ENCODE peak calls at places on chromosome 3, in six cellular contexts. T is sigmoid colon, W is K562, U is SK-N-SH, J is suprapubic skin, O is stomach. H is an unnamed sample.
A peak's percentile ranks its signal among the peaks of the same experiment; 100 is the strongest.

GRCh38 chr3:50154840-50155490 is at the start of gene SEMA3F:
- DNase-seq in T (peak; percentile 74), W (peak; percentile 74), U (peak; percentile 96), J (no peak), O (peak; percentile 83), H (no peak)

GRCh38 chr3:136858381-136858780 is 3.6 kb upstream of the NCK1 start:
- DNase-seq in T (no peak), W (no peak), U (no peak), J (no peak), O (no peak), H (no peak)

GRCh38 chr3:131731709-131732108 is 228.9 kb upstream of the MRPL3 start:
- DNase-seq in T (no peak), W (no peak), U (no peak), J (no peak), O (no peak), H (no peak)

GRCh38 chr3:115186351-115187148 is 39.5 kb upstream of the ZBTB20 start:
- DNase-seq in T (no peak), W (no peak), U (no peak), J (no peak), O (no peak), H (no peak)

GRCh38 chr3:29153811-29154210 is 127.1 kb upstream of the RBMS3 start:
- DNase-seq in T (no peak), W (no peak), U (no peak), J (no peak), O (no peak), H (no peak)

GRCh38 chr3:120894285-120894684 is 13.7 kb upstream of the STXBP5L start:
- DNase-seq in T (peak; percentile 63), W (no peak), U (no peak), J (no peak), O (no peak), H (no peak)

GRCh38 chr3:13880811-13881156 is 913 bp upstream of the WNT7A start:
- DNase-seq in T (peak; percentile 46), W (no peak), U (no peak), J (peak; percentile 58), O (no peak), H (no peak)

GRCh38 chr3:14391033-14391432 is 11.4 kb upstream of the SLC6A6 start:
- DNase-seq in T (peak; percentile 80), W (peak; percentile 56), U (no peak), J (no peak), O (no peak), H (no peak)

GRCh38 chr3:186931487-186932280 is 1.4 kb downstream of the ST6GAL1 start:
- DNase-seq in T (no peak), W (peak; percentile 72), U (peak; percentile 34), J (no peak), O (peak; percentile 72), H (no peak)

GRCh38 chr3:30448946-30449686 is 157.3 kb upstream of the TGFBR2 start:
- DNase-seq in T (no peak), W (no peak), U (no peak), J (no peak), O (no peak), H (no peak)

GRCh38 chr3:43691120-43692002 is 623 bp downstream of the ABHD5 start:
- DNase-seq in T (peak; percentile 82), W (peak; percentile 91), U (peak; percentile 73), J (peak; percentile 89), O (peak; percentile 84), H (peak; percentile 93)

GRCh38 chr3:49133226-49133951 is 539 bp upstream of the LAMB2 start:
- DNase-seq in T (peak; percentile 95), W (peak; percentile 86), U (peak; percentile 89), J (peak; percentile 96), O (peak; percentile 87), H (peak; percentile 94)

GRCh38 chr3:129794319-129795201 is 99.0 kb downstream of the TMCC1 start:
- DNase-seq in T (peak; percentile 63), W (peak; percentile 27), U (peak; percentile 14), J (peak; percentile 80), O (peak; percentile 58), H (no peak)

GRCh38 chr3:72492240-72492639 is 356.0 kb downstream of the SHQ1 start:
- DNase-seq in T (peak; percentile 72), W (no peak), U (no peak), J (peak; percentile 89), O (no peak), H (no peak)

GRCh38 chr3:171420667-171421066 is 39.5 kb downstream of the TNIK start:
- DNase-seq in T (no peak), W (no peak), U (no peak), J (no peak), O (no peak), H (no peak)

GRCh38 chr3:177357352-177358084 is 160.2 kb upstream of the TBL1XR1 start:
- DNase-seq in T (no peak), W (peak; percentile 97), U (peak; percentile 38), J (no peak), O (peak; percentile 62), H (no peak)

GRCh38 chr3:123661973-123662372 is 77.1 kb upstream of the HACD2 start:
- DNase-seq in T (no peak), W (no peak), U (no peak), J (no peak), O (no peak), H (no peak)

GRCh38 chr3:88785841-88786240 is 321.6 kb upstream of the EPHA3 start:
- DNase-seq in T (no peak), W (no peak), U (no peak), J (no peak), O (no peak), H (no peak)

DNA sequence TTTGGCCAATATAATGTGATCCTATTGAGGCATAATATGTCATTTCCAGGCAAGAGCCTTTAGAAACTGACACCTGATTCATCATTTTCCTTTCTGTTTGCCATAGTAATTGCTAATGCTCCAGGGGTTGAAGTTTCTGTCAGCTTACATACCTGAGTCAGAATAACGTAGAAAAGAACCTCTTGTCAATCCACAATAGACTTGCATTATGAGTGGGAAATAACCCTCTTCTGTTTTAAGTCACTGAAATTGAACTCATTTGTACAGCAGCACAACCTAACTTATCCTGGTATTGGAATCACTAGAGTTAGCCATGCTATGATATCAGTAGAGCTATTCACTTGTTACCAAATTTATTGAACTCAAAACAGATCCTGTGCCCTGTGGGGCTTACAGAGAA is 101.7 kb upstream of the TP63 start:
- DNase-seq in T (no peak), W (no peak), U (no peak), J (no peak), O (no peak), H (no peak)
- TF ChIP-seq EP300 in T (no peak), W (no peak), U (no peak), J (no peak), O (no peak), H (no peak)

DNA sequence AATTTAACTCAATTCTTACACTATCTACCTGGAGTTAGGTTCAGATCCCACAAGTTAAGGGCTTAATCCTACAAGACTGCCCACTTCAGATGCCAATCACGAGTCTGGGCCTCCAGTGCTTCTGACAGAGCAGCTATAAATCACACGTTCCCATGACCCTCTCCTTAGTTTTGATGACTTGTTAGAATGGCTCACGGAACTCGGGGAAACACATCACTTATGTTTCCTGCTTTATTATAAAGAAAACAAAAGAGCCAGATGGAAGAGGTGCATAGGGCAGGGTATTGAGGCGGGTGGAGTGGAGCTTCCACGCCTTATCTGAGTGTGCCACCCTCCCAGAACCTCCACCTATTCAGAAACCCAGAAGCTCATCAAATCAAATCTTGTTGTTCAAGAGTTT is 170.8 kb downstream of the MOBP start:
- DNase-seq in T (no peak), W (peak; percentile 23), U (no peak), J (no peak), O (no peak), H (no peak)
- TF ChIP-seq POLR2AphosphoS5 in T (no peak), W (no peak), U (no peak), J (no peak), O (no peak), H (no peak)

GRCh38 chr3:17233398-17233800 is 348.6 kb downstream of the PLCL2 start:
- DNase-seq in T (no peak), W (peak; percentile 67), U (peak; percentile 45), J (no peak), O (no peak), H (no peak)
- TF ChIP-seq CTCF in T (peak; percentile 60), W (peak; percentile 83), U (peak; percentile 81), J (no peak), O (peak; percentile 60), H (peak; percentile 56)

DNA sequence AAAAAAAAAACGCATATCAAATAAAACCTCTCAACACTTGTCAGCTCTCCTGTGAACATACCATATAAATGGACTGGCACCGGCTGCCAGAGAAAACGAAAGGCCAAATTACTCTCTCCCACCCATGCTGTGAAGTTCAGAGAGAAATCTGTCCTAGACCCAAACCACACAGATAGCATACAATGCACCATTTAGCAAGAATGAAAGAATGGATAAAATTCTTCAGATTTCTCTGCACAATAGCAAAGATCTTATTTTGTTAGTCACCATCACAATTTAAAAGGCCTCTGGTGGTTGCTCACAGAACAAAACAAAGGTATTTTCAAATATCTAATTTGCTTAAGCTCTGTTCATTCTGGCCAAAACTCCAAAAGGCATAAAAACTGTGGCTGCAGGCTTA is 93.9 kb upstream of the BHLHE40 start:
- DNase-seq in T (no peak), W (no peak), U (no peak), J (no peak), O (no peak), H (no peak)
- TF ChIP-seq EP300 in T (no peak), W (no peak), U (no peak), J (no peak), O (no peak), H (no peak)

GRCh38 chr3:194425399-194425798 is 26.3 kb upstream of the GP5 start:
- DNase-seq in T (no peak), W (no peak), U (no peak), J (no peak), O (no peak), H (no peak)
- TF ChIP-seq POLR2AphosphoS5 in T (no peak), W (no peak), U (no peak), J (no peak), O (no peak), H (no peak)

GRCh38 chr3:188349276-188349962 is 195.5 kb downstream of the LPP start:
- DNase-seq in T (no peak), W (peak; percentile 1), U (no peak), J (no peak), O (no peak), H (no peak)
- TF ChIP-seq CTCF in T (no peak), W (no peak), U (peak; percentile 15), J (no peak), O (no peak), H (no peak)

GRCh38 chr3:17055374-17056276 is 170.9 kb downstream of the PLCL2 start:
- DNase-seq in T (no peak), W (no peak), U (no peak), J (no peak), O (no peak), H (no peak)
- TF ChIP-seq EP300 in T (no peak), W (no peak), U (no peak), J (no peak), O (no peak), H (no peak)

GRCh38 chr3:42515391-42515916 is 13.0 kb downstream of the VIPR1 start:
- DNase-seq in T (no peak), W (no peak), U (no peak), J (peak; percentile 87), O (peak; percentile 56), H (no peak)
- TF ChIP-seq POLR2AphosphoS5 in T (no peak), W (no peak), U (no peak), J (peak; percentile 34), O (no peak), H (no peak)